ENCODE peak calls at places on chromosomes 7 and 10, in seven cellular contexts. One of them, this sample, is unnamed.
A peak's percentile ranks its signal among the peaks of the same experiment; 100 is the strongest.

GRCh38 chr10:74675527-74675926 is 150.9 kb upstream of the KAT6B start:
- DNase-seq in CD8-positive, alpha-beta T cell: no peak
- DNase-seq in stomach: no peak
- DNase-seq in neural crest cell: no peak
- DNase-seq in glutamatergic neuron: no peak
- DNase-seq in mammary epithelial cell: no peak
- DNase-seq in fibroblast of mammary gland: no peak
- DNase-seq in this sample: no peak

GRCh38 chr10:7700577-7701125 is 2.5 kb upstream of the ITIH2 start:
- DNase-seq in fibroblast of mammary gland: peak; percentile 2
- DNase-seq in CD8-positive, alpha-beta T cell: no peak
- DNase-seq in stomach: no peak
- DNase-seq in glutamatergic neuron: no peak
- DNase-seq in mammary epithelial cell: peak; percentile 52
- DNase-seq in neural crest cell: no peak
- DNase-seq in this sample: no peak

GRCh38 chr7:29113384-29114102 is 32.8 kb downstream of the CPVL start:
- DNase-seq in glutamatergic neuron: no peak
- DNase-seq in neural crest cell: no peak
- DNase-seq in stomach: no peak
- DNase-seq in mammary epithelial cell: peak; percentile 91
- DNase-seq in fibroblast of mammary gland: peak; percentile 19
- DNase-seq in CD8-positive, alpha-beta T cell: no peak
- DNase-seq in this sample: no peak

GRCh38 chr7:36670585-36671431 is 53.5 kb downstream of the AOAH start:
- DNase-seq in stomach: peak; percentile 64
- DNase-seq in glutamatergic neuron: peak; percentile 62
- DNase-seq in fibroblast of mammary gland: peak; percentile 61
- DNase-seq in mammary epithelial cell: peak; percentile 76
- DNase-seq in CD8-positive, alpha-beta T cell: peak; percentile 61
- DNase-seq in neural crest cell: peak; percentile 65
- DNase-seq in this sample: peak; percentile 87

GRCh38 chr7:68038621-68039314 is 1042.1 kb downstream of the TYW1 start:
- DNase-seq in stomach: no peak
- DNase-seq in neural crest cell: no peak
- DNase-seq in glutamatergic neuron: no peak
- DNase-seq in fibroblast of mammary gland: peak; percentile 16
- DNase-seq in CD8-positive, alpha-beta T cell: no peak
- DNase-seq in mammary epithelial cell: no peak
- DNase-seq in this sample: no peak

GRCh38 chr10:3293536-3294431 is 121.2 kb upstream of the PITRM1 start:
- DNase-seq in stomach: no peak
- DNase-seq in mammary epithelial cell: no peak
- DNase-seq in CD8-positive, alpha-beta T cell: no peak
- DNase-seq in neural crest cell: no peak
- DNase-seq in fibroblast of mammary gland: peak; percentile 67
- DNase-seq in glutamatergic neuron: no peak
- DNase-seq in this sample: peak; percentile 54

GRCh38 chr10:69818676-69819239 is 17.1 kb downstream of the COL13A1 start:
- DNase-seq in neural crest cell: no peak
- DNase-seq in stomach: no peak
- DNase-seq in mammary epithelial cell: no peak
- DNase-seq in CD8-positive, alpha-beta T cell: no peak
- DNase-seq in glutamatergic neuron: no peak
- DNase-seq in fibroblast of mammary gland: no peak
- DNase-seq in this sample: no peak

GRCh38 chr10:98029149-98030092 is 1.0 kb downstream of the CRTAC1 start:
- DNase-seq in neural crest cell: no peak
- DNase-seq in fibroblast of mammary gland: no peak
- DNase-seq in CD8-positive, alpha-beta T cell: no peak
- DNase-seq in mammary epithelial cell: no peak
- DNase-seq in glutamatergic neuron: peak; percentile 43
- DNase-seq in stomach: no peak
- DNase-seq in this sample: no peak

GRCh38 chr10:89476150-89476549 is 59.2 kb downstream of the SLC16A12 start:
- DNase-seq in stomach: no peak
- DNase-seq in mammary epithelial cell: no peak
- DNase-seq in glutamatergic neuron: no peak
- DNase-seq in CD8-positive, alpha-beta T cell: no peak
- DNase-seq in fibroblast of mammary gland: no peak
- DNase-seq in neural crest cell: no peak
- DNase-seq in this sample: no peak

GRCh38 chr10:132059760-132060508 is 5.8 kb upstream of the JAKMIP3 start:
- DNase-seq in fibroblast of mammary gland: no peak
- DNase-seq in glutamatergic neuron: no peak
- DNase-seq in CD8-positive, alpha-beta T cell: no peak
- DNase-seq in stomach: peak; percentile 10
- DNase-seq in neural crest cell: no peak
- DNase-seq in mammary epithelial cell: peak; percentile 46
- DNase-seq in this sample: no peak

GRCh38 chr10:30472414-30473155 is 38.6 kb downstream of the MAP3K8 start:
- DNase-seq in neural crest cell: no peak
- DNase-seq in stomach: no peak
- DNase-seq in fibroblast of mammary gland: no peak
- DNase-seq in glutamatergic neuron: no peak
- DNase-seq in mammary epithelial cell: no peak
- DNase-seq in CD8-positive, alpha-beta T cell: no peak
- DNase-seq in this sample: no peak

GRCh38 chr7:74380720-74381119 is 73.0 kb upstream of the GTF2IRD1 start:
- DNase-seq in mammary epithelial cell: no peak
- DNase-seq in glutamatergic neuron: no peak
- DNase-seq in neural crest cell: no peak
- DNase-seq in CD8-positive, alpha-beta T cell: no peak
- DNase-seq in fibroblast of mammary gland: no peak
- DNase-seq in stomach: peak; percentile 33
- DNase-seq in this sample: no peak

GRCh38 chr7:112399501-112399900 is 50.8 kb upstream of the IFRD1 start:
- DNase-seq in CD8-positive, alpha-beta T cell: no peak
- DNase-seq in neural crest cell: no peak
- DNase-seq in fibroblast of mammary gland: peak; percentile 43
- DNase-seq in mammary epithelial cell: no peak
- DNase-seq in stomach: no peak
- DNase-seq in glutamatergic neuron: no peak
- DNase-seq in this sample: no peak

GRCh38 chr10:88194041-88194887 is 330.8 kb downstream of the PTEN start:
- DNase-seq in mammary epithelial cell: peak; percentile 84
- DNase-seq in glutamatergic neuron: no peak
- DNase-seq in stomach: no peak
- DNase-seq in CD8-positive, alpha-beta T cell: peak; percentile 22
- DNase-seq in neural crest cell: no peak
- DNase-seq in fibroblast of mammary gland: peak; percentile 31
- DNase-seq in this sample: no peak

GRCh38 chr10:49412571-49412970 is 16.7 kb upstream of the DRGX start:
- DNase-seq in fibroblast of mammary gland: no peak
- DNase-seq in glutamatergic neuron: no peak
- DNase-seq in neural crest cell: no peak
- DNase-seq in mammary epithelial cell: no peak
- DNase-seq in stomach: no peak
- DNase-seq in CD8-positive, alpha-beta T cell: no peak
- DNase-seq in this sample: no peak

GRCh38 chr10:49407552-49408137 is 11.8 kb upstream of the DRGX start:
- DNase-seq in CD8-positive, alpha-beta T cell: peak; percentile 62
- DNase-seq in mammary epithelial cell: peak; percentile 60
- DNase-seq in glutamatergic neuron: peak; percentile 91
- DNase-seq in fibroblast of mammary gland: peak; percentile 72
- DNase-seq in neural crest cell: peak; percentile 88
- DNase-seq in stomach: peak; percentile 81
- DNase-seq in this sample: peak; percentile 92

GRCh38 chr10:49409755-49410154 is 13.9 kb upstream of the DRGX start:
- DNase-seq in neural crest cell: no peak
- DNase-seq in CD8-positive, alpha-beta T cell: no peak
- DNase-seq in glutamatergic neuron: no peak
- DNase-seq in fibroblast of mammary gland: no peak
- DNase-seq in mammary epithelial cell: no peak
- DNase-seq in stomach: no peak
- DNase-seq in this sample: no peak

GRCh38 chr10:49410365-49411074 is 14.6 kb upstream of the DRGX start:
- DNase-seq in mammary epithelial cell: no peak
- DNase-seq in CD8-positive, alpha-beta T cell: no peak
- DNase-seq in fibroblast of mammary gland: no peak
- DNase-seq in neural crest cell: no peak
- DNase-seq in glutamatergic neuron: no peak
- DNase-seq in stomach: peak; percentile 67
- DNase-seq in this sample: no peak

DNA sequence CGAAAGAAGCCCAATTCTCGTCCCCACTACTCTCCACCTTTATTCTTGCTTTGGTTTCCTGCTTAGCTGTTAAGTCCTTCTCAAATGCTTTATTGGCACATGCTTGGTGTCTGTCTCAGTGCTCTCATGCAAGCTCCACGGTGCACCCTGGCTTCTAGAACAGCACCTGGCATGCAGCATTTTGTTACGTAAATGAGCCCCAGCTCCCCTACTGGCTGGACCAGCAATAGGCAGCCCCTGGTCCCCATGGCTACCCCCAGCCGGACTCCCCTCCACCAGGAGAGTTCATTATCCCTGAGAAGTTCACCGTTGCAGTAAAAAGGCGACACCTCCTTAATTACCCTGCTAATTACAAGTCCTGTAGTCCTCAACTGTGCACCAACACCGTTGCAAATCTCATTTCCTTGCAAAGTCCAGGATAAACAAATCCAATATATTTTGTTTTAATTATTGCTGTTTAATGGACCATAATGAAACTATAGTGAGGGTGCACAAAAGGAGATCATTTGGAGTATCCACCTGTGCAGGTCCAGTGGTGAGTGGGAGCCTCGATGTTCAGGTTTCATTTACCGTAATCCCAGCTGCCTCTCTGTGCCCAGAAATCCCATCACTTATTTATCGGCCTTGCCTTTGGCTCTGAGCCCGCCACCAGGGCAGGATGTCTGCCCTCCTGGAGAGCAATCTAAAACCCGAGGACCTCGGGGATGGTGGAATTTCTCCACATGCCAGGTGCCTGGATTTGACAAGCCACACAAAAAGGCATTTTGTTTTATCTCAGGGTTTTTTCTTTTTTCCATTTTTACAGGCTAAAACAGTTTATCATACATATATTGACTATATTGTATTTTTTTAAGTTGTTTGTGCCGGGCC is 12.8 kb upstream of the DRGX start:
- DNase-seq in glutamatergic neuron: no peak
- DNase-seq in fibroblast of mammary gland: no peak
- DNase-seq in CD8-positive, alpha-beta T cell: no peak
- DNase-seq in mammary epithelial cell: no peak
- DNase-seq in stomach: no peak
- DNase-seq in neural crest cell: no peak
- DNase-seq in this sample: no peak
- TF ChIP-seq CTCF in glutamatergic neuron: peak; percentile 23
- TF ChIP-seq CTCF in fibroblast of mammary gland: no peak
- TF ChIP-seq CTCF in CD8-positive, alpha-beta T cell: no peak
- TF ChIP-seq CTCF in mammary epithelial cell: peak; percentile 21
- TF ChIP-seq CTCF in stomach: no peak
- TF ChIP-seq CTCF in neural crest cell: no peak
- TF ChIP-seq CTCF in this sample: no peak

GRCh38 chr7:20798081-20798693 is 11.5 kb upstream of the SP8 start:
- DNase-seq in glutamatergic neuron: peak; percentile 67
- DNase-seq in mammary epithelial cell: peak; percentile 59
- DNase-seq in neural crest cell: peak; percentile 45
- DNase-seq in fibroblast of mammary gland: no peak
- DNase-seq in stomach: peak; percentile 73
- DNase-seq in CD8-positive, alpha-beta T cell: no peak
- DNase-seq in this sample: no peak
- TF ChIP-seq CTCF in glutamatergic neuron: no peak
- TF ChIP-seq CTCF in mammary epithelial cell: no peak
- TF ChIP-seq CTCF in neural crest cell: no peak
- TF ChIP-seq CTCF in fibroblast of mammary gland: no peak
- TF ChIP-seq CTCF in stomach: no peak
- TF ChIP-seq CTCF in CD8-positive, alpha-beta T cell: no peak
- TF ChIP-seq CTCF in this sample: no peak

GRCh38 chr10:103921750-103922195 is 3.8 kb upstream of the STN1 start:
- DNase-seq in stomach: peak; percentile 50
- DNase-seq in fibroblast of mammary gland: no peak
- DNase-seq in glutamatergic neuron: no peak
- DNase-seq in neural crest cell: peak; percentile 21
- DNase-seq in mammary epithelial cell: peak; percentile 17
- DNase-seq in CD8-positive, alpha-beta T cell: no peak
- DNase-seq in this sample: no peak
- TF ChIP-seq CTCF in stomach: no peak
- TF ChIP-seq CTCF in fibroblast of mammary gland: no peak
- TF ChIP-seq CTCF in glutamatergic neuron: no peak
- TF ChIP-seq CTCF in neural crest cell: no peak
- TF ChIP-seq CTCF in mammary epithelial cell: peak; percentile 33
- TF ChIP-seq CTCF in CD8-positive, alpha-beta T cell: no peak
- TF ChIP-seq CTCF in this sample: no peak

GRCh38 chr10:79436850-79437103 is 8.6 kb downstream of the ZCCHC24 start:
- DNase-seq in glutamatergic neuron: no peak
- DNase-seq in fibroblast of mammary gland: no peak
- DNase-seq in mammary epithelial cell: no peak
- DNase-seq in stomach: no peak
- DNase-seq in neural crest cell: no peak
- DNase-seq in CD8-positive, alpha-beta T cell: no peak
- DNase-seq in this sample: no peak

GRCh38 chr10:79437111-79437814 is 8.2 kb downstream of the ZCCHC24 start:
- DNase-seq in neural crest cell: no peak
- DNase-seq in stomach: no peak
- DNase-seq in glutamatergic neuron: no peak
- DNase-seq in mammary epithelial cell: peak; percentile 78
- DNase-seq in fibroblast of mammary gland: peak; percentile 69
- DNase-seq in CD8-positive, alpha-beta T cell: no peak
- DNase-seq in this sample: no peak

GRCh38 chr10:79438699-79439085 is 6.7 kb downstream of the ZCCHC24 start:
- DNase-seq in glutamatergic neuron: no peak
- DNase-seq in mammary epithelial cell: no peak
- DNase-seq in CD8-positive, alpha-beta T cell: no peak
- DNase-seq in stomach: no peak
- DNase-seq in fibroblast of mammary gland: no peak
- DNase-seq in neural crest cell: no peak
- DNase-seq in this sample: no peak

GRCh38 chr10:79436066-79436849 is 9.2 kb downstream of the ZCCHC24 start:
- DNase-seq in glutamatergic neuron: no peak
- DNase-seq in mammary epithelial cell: no peak
- DNase-seq in stomach: no peak
- DNase-seq in fibroblast of mammary gland: no peak
- DNase-seq in neural crest cell: no peak
- DNase-seq in CD8-positive, alpha-beta T cell: no peak
- DNase-seq in this sample: no peak

DNA sequence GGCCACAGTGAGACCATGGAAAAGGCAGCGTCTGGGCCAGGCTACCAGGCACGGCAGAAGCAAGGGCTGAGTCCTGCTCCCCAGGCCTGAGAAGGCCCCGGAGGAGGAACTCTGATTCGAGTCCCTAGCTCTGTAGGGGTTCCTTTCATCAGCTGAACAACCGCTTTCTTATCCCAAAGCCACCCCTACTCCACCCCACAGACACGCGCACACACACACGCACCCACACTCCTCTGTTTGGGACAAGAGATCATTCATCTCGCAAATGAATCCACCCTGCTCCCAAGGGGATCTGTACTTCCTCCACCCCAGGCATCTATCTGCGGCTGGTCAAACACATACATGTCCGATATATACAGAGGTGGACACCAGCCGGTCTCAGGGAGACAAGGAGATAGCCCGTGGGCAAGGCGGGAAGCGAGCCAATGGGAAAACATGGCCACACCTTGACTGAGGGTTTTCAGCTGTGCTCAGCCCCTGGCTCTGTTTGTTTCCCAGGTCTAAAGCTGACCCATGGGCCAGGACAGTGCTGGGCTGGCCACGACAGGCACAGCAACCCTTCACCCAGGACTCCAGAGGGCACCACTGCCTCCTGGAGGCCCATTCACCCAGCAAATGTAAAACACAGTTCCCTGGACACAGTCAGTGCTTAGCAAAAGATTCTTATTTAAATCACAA is 7.3 kb downstream of the ZCCHC24 start:
- DNase-seq in CD8-positive, alpha-beta T cell: no peak
- DNase-seq in glutamatergic neuron: no peak
- DNase-seq in stomach: no peak
- DNase-seq in neural crest cell: no peak
- DNase-seq in mammary epithelial cell: no peak
- DNase-seq in fibroblast of mammary gland: peak; percentile 41
- DNase-seq in this sample: no peak
- TF ChIP-seq CTCF in CD8-positive, alpha-beta T cell: no peak
- TF ChIP-seq CTCF in glutamatergic neuron: no peak
- TF ChIP-seq CTCF in stomach: no peak
- TF ChIP-seq CTCF in neural crest cell: peak; percentile 27
- TF ChIP-seq CTCF in mammary epithelial cell: no peak
- TF ChIP-seq CTCF in fibroblast of mammary gland: peak; percentile 43
- TF ChIP-seq CTCF in this sample: peak; percentile 45

This sample was measured in osteocyte.